ENCODE peak calls at places on chromosomes 6 and 20, in six cellular contexts. K is non-pigmented ciliary epithelial cell; D is endothelial cell; Y is RPMI7951; U is NCI-H1092; E is activated CD4-positive, alpha-beta T cell treated with anti-CD3 and anti-CD28 coated beads for 4 hours. M is an unnamed sample.

GRCh38 chr6:52399511-52400315 is 20.4 kb upstream of the EFHC1 start:
- DNase-seq in K (no peak), D (peak), Y (peak), U (peak), E (peak), M (no peak)

GRCh38 chr6:82954351-82954750 is 111.3 kb downstream of the UBE3D start:
- DNase-seq in K (no peak), D (no peak), Y (no peak), U (no peak), E (no peak), M (no peak)

GRCh38 chr6:111361648-111362047 is 121.4 kb downstream of the REV3L start:
- DNase-seq in K (no peak), D (peak), Y (peak), U (no peak), E (peak), M (no peak)

GRCh38 chr20:62156592-62157386 is 13.2 kb downstream of the SS18L1 start:
- DNase-seq in K (no peak), D (peak), Y (peak), U (no peak), E (peak), M (no peak)

GRCh38 chr6:34359438-34360158 is 32.9 kb downstream of the NUDT3 start:
- DNase-seq in K (no peak), D (no peak), Y (no peak), U (no peak), E (no peak), M (no peak)

GRCh38 chr20:32560989-32561830 is 23.9 kb downstream of the NOL4L start:
- DNase-seq in K (no peak), D (no peak), Y (no peak), U (peak), E (no peak), M (no peak)

GRCh38 chr6:136072691-136073090 is 177.4 kb downstream of the MTFR2 start:
- DNase-seq in K (no peak), D (no peak), Y (no peak), U (no peak), E (no peak), M (no peak)

GRCh38 chr20:57481281-57481711 is 43.6 kb downstream of the CTCFL start:
- DNase-seq in K (no peak), D (no peak), Y (no peak), U (no peak), E (no peak), M (no peak)

GRCh38 chr6:142945446-142946180 is 637 bp upstream of the HIVEP2 start:
- DNase-seq in K (no peak), D (peak), Y (no peak), U (no peak), E (peak), M (no peak)

GRCh38 chr6:150133686-150134085 is 9.2 kb upstream of the PPP1R14C start:
- DNase-seq in K (no peak), D (no peak), Y (no peak), U (no peak), E (no peak), M (no peak)

GRCh38 chr6:143157146-143157545 is 96.5 kb downstream of the AIG1 start:
- DNase-seq in K (no peak), D (no peak), Y (peak), U (no peak), E (no peak), M (no peak)

GRCh38 chr6:95176322-95176721 is 401.0 kb upstream of the MANEA start:
- DNase-seq in K (no peak), D (no peak), Y (no peak), U (no peak), E (no peak), M (no peak)

GRCh38 chr6:14567031-14567430 is 449.5 kb downstream of the CD83 start:
- DNase-seq in K (no peak), D (no peak), Y (no peak), U (no peak), E (no peak), M (no peak)

GRCh38 chr6:37279366-37280134 is 21.6 kb upstream of the TMEM217 start:
- DNase-seq in K (no peak), D (no peak), Y (no peak), U (no peak), E (no peak), M (peak)

GRCh38 chr20:10179574-10180298 is 38.9 kb upstream of the SNAP25 start:
- DNase-seq in K (no peak), D (peak), Y (peak), U (no peak), E (no peak), M (no peak)

GRCh38 chr6:89597372-89597771 is 41.2 kb downstream of the LYRM2 start:
- DNase-seq in K (no peak), D (no peak), Y (no peak), U (no peak), E (no peak), M (no peak)

GRCh38 chr6:144384427-144384826 is 99.3 kb downstream of the UTRN start:
- DNase-seq in K (no peak), D (no peak), Y (no peak), U (no peak), E (no peak), M (no peak)

GRCh38 chr6:147077251-147077650 is 127.0 kb upstream of the STXBP5 start:
- DNase-seq in K (no peak), D (no peak), Y (no peak), U (peak), E (no peak), M (no peak)

GRCh38 chr6:16201706-16202105 is 36.7 kb upstream of the GMPR start:
- DNase-seq in K (no peak), D (no peak), Y (no peak), U (no peak), E (no peak), M (no peak)

GRCh38 chr20:815914-816606 is 17.5 kb upstream of the FAM110A start:
- DNase-seq in K (no peak), D (peak), Y (peak), U (peak), E (peak), M (no peak)

GRCh38 chr6:133553652-133554051 is 312.5 kb downstream of the EYA4 start:
- DNase-seq in K (peak), D (peak), Y (peak), U (peak), E (peak), M (no peak)

GRCh38 chr6:156618600-156619205 is 158.5 kb upstream of the ARID1B start:
- DNase-seq in K (no peak), D (no peak), Y (no peak), U (peak), E (no peak), M (no peak)

GRCh38 chr20:62977613-62978558 is 25.4 kb downstream of the SLC17A9 start:
- DNase-seq in K (no peak), D (no peak), Y (no peak), U (no peak), E (peak), M (no peak)

GRCh38 chr20:33827629-33828325 is 16.6 kb downstream of the CHMP4B start:
- DNase-seq in K (no peak), D (no peak), Y (no peak), U (no peak), E (no peak), M (no peak)

GRCh38 chr6:113636357-113636824 is 220.8 kb upstream of the MARCKS start:
- DNase-seq in K (no peak), D (no peak), Y (peak), U (no peak), E (no peak), M (no peak)

GRCh38 chr6:7139835-7140470 is 32.2 kb downstream of the RREB1 start:
- DNase-seq in K (no peak), D (no peak), Y (no peak), U (no peak), E (no peak), M (no peak)

GRCh38 chr20:32972181-32973076 is 31.8 kb downstream of the SUN5 start:
- DNase-seq in K (no peak), D (peak), Y (peak), U (no peak), E (peak), M (no peak)

M was measured in GM04503.